ENCODE peak calls at places on chromosome 1, in eight cellular contexts. G is brain microvascular endothelial cell, E is AG04450, C is left lung, M is fibroblast of lung, D is WTC11, Q is neural crest cell, F is GM20000. Z is an unnamed sample.

GRCh38 chr1:178939328-178939727 is 68.5 kb upstream of the ANGPTL1 start:
- DNase-seq in G (no peak), E (no peak), C (no peak), M (no peak), D (no peak), Q (no peak), F (no peak), Z (no peak)

GRCh38 chr1:151408891-151409290 is 9.5 kb downstream of the PSMB4 start:
- DNase-seq in G (no peak), E (no peak), C (no peak), M (peak; percentile 9), D (no peak), Q (no peak), F (no peak), Z (no peak)

GRCh38 chr1:202023033-202023433 is 12.6 kb downstream of the ELF3 start:
- DNase-seq in G (no peak), E (no peak), C (peak; percentile 79), M (no peak), D (no peak), Q (no peak), F (no peak), Z (no peak)

GRCh38 chr1:29243863-29244185 is 7.5 kb downstream of the PTPRU start:
- DNase-seq in G (peak; percentile 82), E (peak; percentile 54), C (no peak), M (peak; percentile 89), D (no peak), Q (no peak), F (no peak), Z (no peak)

GRCh38 chr1:21669287-21670058 is at the start of gene RAP1GAP:
- DNase-seq in G (no peak), E (no peak), C (no peak), M (no peak), D (peak; percentile 57), Q (no peak), F (peak; percentile 65), Z (no peak)

GRCh38 chr1:202200112-202200548 is 6.5 kb downstream of the LGR6 start:
- DNase-seq in G (no peak), E (no peak), C (no peak), M (no peak), D (no peak), Q (no peak), F (no peak), Z (no peak)

GRCh38 chr1:8740034-8740449 is 77.4 kb downstream of the RERE start:
- DNase-seq in G (peak; percentile 83), E (peak; percentile 86), C (no peak), M (peak; percentile 88), D (no peak), Q (no peak), F (no peak), Z (peak; percentile 37)

GRCh38 chr1:228280106-228280901 is 72.5 kb downstream of the OBSCN start:
- DNase-seq in G (no peak), E (no peak), C (no peak), M (no peak), D (peak; percentile 5), Q (no peak), F (no peak), Z (no peak)

GRCh38 chr1:103284270-103284669 is 175.9 kb upstream of the COL11A1 start:
- DNase-seq in G (no peak), E (no peak), C (no peak), M (peak; percentile 65), D (no peak), Q (no peak), F (no peak), Z (peak; percentile 5)

GRCh38 chr1:59814180-59814900 is 409 bp upstream of the HOOK1 start:
- DNase-seq in G (no peak), E (no peak), C (peak; percentile 87), M (peak; percentile 12), D (peak; percentile 92), Q (peak; percentile 14), F (peak; percentile 93), Z (no peak)

GRCh38 chr1:54327386-54328116 is 78.6 kb downstream of the SSBP3 start:
- DNase-seq in G (peak; percentile 18), E (no peak), C (no peak), M (no peak), D (no peak), Q (no peak), F (no peak), Z (no peak)

GRCh38 chr1:53334781-53335180 is 6.9 kb upstream of the LRP8 start:
- DNase-seq in G (no peak), E (no peak), C (peak; percentile 22), M (no peak), D (no peak), Q (no peak), F (no peak), Z (no peak)

GRCh38 chr1:205343431-205344009 is 13.2 kb downstream of the KLHDC8A start:
- DNase-seq in G (no peak), E (no peak), C (no peak), M (no peak), D (peak; percentile 71), Q (peak; percentile 49), F (no peak), Z (no peak)

GRCh38 chr1:217029311-217030157 is 306.3 kb upstream of the ESRRG start:
- DNase-seq in G (peak; percentile 26), E (peak; percentile 44), C (peak; percentile 38), M (peak; percentile 89), D (no peak), Q (no peak), F (no peak), Z (no peak)

GRCh38 chr1:187396226-187396625 is 567.5 kb downstream of the PLA2G4A start:
- DNase-seq in G (no peak), E (no peak), C (no peak), M (peak; percentile 40), D (no peak), Q (no peak), F (no peak), Z (no peak)
- TF ChIP-seq CTCF in G (no peak), E (no peak), C (no peak), M (no peak), D (no peak), Q (no peak), F (no peak), Z (no peak)

GRCh38 chr1:160949881-160950280 is 4.7 kb downstream of the ITLN2 start:
- DNase-seq in G (no peak), E (no peak), C (no peak), M (no peak), D (no peak), Q (no peak), F (no peak), Z (no peak)

GRCh38 chr1:160952129-160952510 is 2.5 kb downstream of the ITLN2 start:
- DNase-seq in G (no peak), E (no peak), C (no peak), M (no peak), D (no peak), Q (no peak), F (no peak), Z (no peak)

GRCh38 chr1:160953030-160953429 is 1.6 kb downstream of the ITLN2 start:
- DNase-seq in G (no peak), E (no peak), C (no peak), M (no peak), D (no peak), Q (no peak), F (no peak), Z (no peak)

GRCh38 chr1:160950657-160951056 is 4.0 kb downstream of the ITLN2 start:
- DNase-seq in G (no peak), E (no peak), C (no peak), M (no peak), D (no peak), Q (no peak), F (no peak), Z (no peak)

GRCh38 chr1:160951443-160952128 is 3.0 kb downstream of the ITLN2 start:
- DNase-seq in G (peak; percentile 51), E (no peak), C (peak; percentile 61), M (peak; percentile 12), D (peak; percentile 71), Q (peak; percentile 36), F (peak; percentile 81), Z (peak; percentile 0)
- TF ChIP-seq CTCF in G (peak; percentile 88), E (peak; percentile 71), C (peak; percentile 64), M (peak; percentile 58), D (peak; percentile 58), Q (peak; percentile 78), F (peak; percentile 80), Z (peak; percentile 60)

GRCh38 chr1:30339866-30340265 is 383.5 kb downstream of the MATN1 start:
- DNase-seq in G (no peak), E (no peak), C (no peak), M (no peak), D (no peak), Q (no peak), F (no peak), Z (no peak)

GRCh38 chr1:30338765-30339164 is 384.6 kb downstream of the MATN1 start:
- DNase-seq in G (no peak), E (no peak), C (no peak), M (no peak), D (no peak), Q (no peak), F (no peak), Z (no peak)

GRCh38 chr1:30342535-30343141 is 380.7 kb downstream of the MATN1 start:
- DNase-seq in G (no peak), E (no peak), C (no peak), M (no peak), D (peak; percentile 40), Q (no peak), F (no peak), Z (no peak)

GRCh38 chr1:30343562-30343961 is 379.8 kb downstream of the MATN1 start:
- DNase-seq in G (no peak), E (no peak), C (no peak), M (no peak), D (no peak), Q (no peak), F (no peak), Z (no peak)

DNA sequence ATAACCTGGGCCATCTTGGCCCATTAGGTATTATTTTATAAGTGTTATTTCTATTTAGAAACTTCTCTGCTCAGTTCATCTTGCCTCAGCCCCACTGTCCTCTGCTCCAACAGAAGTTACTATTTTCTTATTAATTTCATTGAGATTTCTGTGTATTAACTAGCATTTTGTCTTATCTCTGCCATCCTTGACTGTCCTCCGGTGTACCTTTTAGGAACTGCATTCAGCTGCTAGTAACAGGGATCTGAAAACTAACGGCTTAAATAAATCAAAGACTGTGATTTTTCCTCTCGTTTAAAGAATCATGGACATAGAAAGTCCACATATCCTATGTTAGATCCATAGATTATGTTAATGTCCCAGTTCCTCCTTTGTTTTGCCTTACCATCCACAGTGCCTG is 382.5 kb downstream of the MATN1 start:
- DNase-seq in G (no peak), E (no peak), C (no peak), M (no peak), D (no peak), Q (no peak), F (no peak), Z (no peak)
- TF ChIP-seq CTCF in G (peak; percentile 20), E (no peak), C (no peak), M (no peak), D (no peak), Q (peak; percentile 39), F (no peak), Z (no peak)

DNA sequence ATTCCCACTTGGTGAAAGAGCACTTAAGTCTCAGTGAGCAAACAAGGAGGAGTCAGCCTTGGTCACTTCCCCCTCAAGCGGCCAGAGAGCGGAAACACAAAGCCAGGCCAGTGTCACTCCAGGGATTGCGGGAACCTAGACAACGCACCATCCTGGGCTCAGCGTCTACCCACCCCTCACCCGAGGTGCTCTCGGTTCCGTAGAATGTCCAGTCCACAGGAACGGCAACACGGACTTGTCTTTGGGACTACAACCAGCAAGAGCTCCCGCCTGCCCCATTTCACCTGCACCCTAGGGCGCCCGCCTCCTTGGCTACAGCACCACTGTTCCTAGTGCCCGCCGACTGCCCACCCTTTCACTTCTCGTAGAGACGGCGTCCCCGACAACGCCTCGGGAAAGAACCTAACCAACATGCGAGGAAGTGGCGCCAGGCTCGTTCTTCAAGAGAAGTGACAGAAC is 511 bp downstream of the GDAP2 start:
- DNase-seq in G (peak; percentile 55), E (peak; percentile 13), C (peak; percentile 77), M (peak; percentile 61), D (peak; percentile 61), Q (peak; percentile 46), F (peak; percentile 31), Z (peak; percentile 12)
- TF ChIP-seq CTCF in G (peak; percentile 42), E (peak; percentile 26), C (no peak), M (peak; percentile 45), D (no peak), Q (no peak), F (no peak), Z (peak; percentile 42)